ENCODE peak calls at places on chromosomes 5 and 9, in eight cellular contexts. H is fibroblast of pulmonary artery, R is fibroblast of lung, Q is NCI-H1694 treated with DMSO at 0.1 percent for 48 hours, K is cardiac muscle cell, T is cardiac fibroblast, M is mesothelial cell of epicardium, U is non-pigmented ciliary epithelial cell. A is an unnamed sample.

GRCh38 chr5:159409801-159410200 is 79.5 kb upstream of the IL12B start:
- DNase-seq in R (no peak), H (no peak), Q (no peak), T (no peak), K (no peak), M (no peak), U (no peak), A (no peak)

GRCh38 chr9:107674937-107675277 is 185.3 kb upstream of the KLF4 start:
- DNase-seq in U (no peak), K (no peak), Q (no peak), H (no peak), R (no peak), M (no peak), T (no peak), A (no peak)

GRCh38 chr5:37272564-37272963 is 23.4 kb upstream of the CPLANE1 start:
- DNase-seq in Q (no peak), U (no peak), T (peak; percentile 71), M (no peak), R (peak; percentile 72), K (no peak), H (peak; percentile 50), A (no peak)

GRCh38 chr5:17203329-17204132 is 13.9 kb upstream of the BASP1 start:
- DNase-seq in R (peak; percentile 60), H (peak; percentile 88), Q (peak; percentile 69), M (no peak), U (no peak), K (peak; percentile 73), T (peak; percentile 89), A (peak; percentile 66)

GRCh38 chr5:149205625-149206523 is 64.6 kb downstream of the ABLIM3 start:
- DNase-seq in M (no peak), H (peak; percentile 90), R (peak; percentile 89), U (no peak), Q (no peak), K (no peak), T (peak; percentile 94), A (no peak)

GRCh38 chr5:150111121-150111520 is 24.8 kb upstream of the CSF1R start:
- DNase-seq in H (no peak), T (no peak), U (no peak), M (peak; percentile 32), R (no peak), K (no peak), Q (no peak), A (no peak)

GRCh38 chr5:98975223-98975622 is 46.4 kb upstream of the CHD1 start:
- DNase-seq in H (no peak), T (peak; percentile 12), R (peak; percentile 15), U (no peak), M (no peak), Q (no peak), K (no peak), A (no peak)

GRCh38 chr9:133490865-133491655 is 12.2 kb upstream of the SLC2A6 start:
- DNase-seq in U (no peak), H (no peak), Q (no peak), T (no peak), K (no peak), M (no peak), R (no peak), A (no peak)

GRCh38 chr9:35937227-35937626 is 20.7 kb downstream of the OR2S2 start:
- DNase-seq in R (peak; percentile 77), K (no peak), Q (no peak), T (peak; percentile 72), H (peak; percentile 51), U (no peak), M (no peak), A (no peak)

GRCh38 chr5:78500028-78500427 is 139.6 kb downstream of the SCAMP1 start:
- DNase-seq in U (no peak), T (no peak), Q (no peak), M (no peak), K (no peak), H (no peak), R (no peak), A (no peak)

GRCh38 chr5:104213216-104213615 is 650.6 kb upstream of the NUDT12 start:
- DNase-seq in U (no peak), R (no peak), K (no peak), M (no peak), Q (no peak), T (no peak), H (no peak), A (no peak)

GRCh38 chr5:79227484-79227995 is 8.4 kb upstream of the JMY start:
- DNase-seq in T (no peak), K (no peak), Q (no peak), R (no peak), M (no peak), H (no peak), U (no peak), A (no peak)

GRCh38 chr9:116193636-116194035 is 40.0 kb downstream of the PAPPA start:
- DNase-seq in T (peak; percentile 80), R (peak; percentile 85), Q (no peak), K (no peak), H (peak; percentile 62), M (no peak), U (peak; percentile 47), A (no peak)

GRCh38 chr9:99515874-99516656 is 294.0 kb downstream of the SEC61B start:
- DNase-seq in Q (no peak), K (no peak), M (no peak), R (no peak), T (no peak), H (no peak), U (no peak), A (peak; percentile 35)

GRCh38 chr5:15601274-15601673 is 101.3 kb downstream of the FBXL7 start:
- DNase-seq in T (no peak), K (no peak), M (no peak), H (no peak), R (peak; percentile 29), U (no peak), Q (peak; percentile 99), A (peak; percentile 99)

GRCh38 chr5:157366741-157367684 is 93.0 kb upstream of the NIPAL4 start:
- DNase-seq in K (peak; percentile 69), U (no peak), H (peak; percentile 86), M (no peak), T (peak; percentile 89), Q (no peak), R (peak; percentile 80), A (peak; percentile 1)

GRCh38 chr9:134882204-134882785 is 1.7 kb downstream of the FCN2 start:
- DNase-seq in T (no peak), M (no peak), H (no peak), U (no peak), R (no peak), Q (no peak), K (no peak), A (no peak)

GRCh38 chr9:106945727-106946690 is 83.0 kb downstream of the ZNF462 start:
- DNase-seq in Q (no peak), M (no peak), U (peak; percentile 66), H (peak; percentile 86), K (no peak), T (peak; percentile 94), R (peak; percentile 89), A (no peak)

GRCh38 chr5:7897014-7897600 is 28.2 kb downstream of the MTRR start:
- DNase-seq in U (no peak), K (peak; percentile 10), H (peak; percentile 20), Q (peak; percentile 15), M (no peak), T (peak; percentile 43), R (peak; percentile 60), A (no peak)

GRCh38 chr9:27367175-27367798 is 70.3 kb upstream of the EQTN start:
- DNase-seq in H (no peak), Q (no peak), R (no peak), K (no peak), M (no peak), T (no peak), U (no peak), A (no peak)

GRCh38 chr5:178545941-178546674 is 44.1 kb downstream of the COL23A1 start:
- DNase-seq in R (no peak), H (no peak), M (no peak), T (no peak), K (no peak), U (no peak), Q (no peak), A (no peak)

GRCh38 chr5:124438390-124439380 is 307.8 kb downstream of the ZNF608 start:
- DNase-seq in U (no peak), T (no peak), R (peak; percentile 15), H (no peak), K (no peak), Q (peak; percentile 89), M (no peak), A (peak; percentile 95)

GRCh38 chr5:78597858-78598415 is 50.6 kb downstream of the LHFPL2 start:
- DNase-seq in U (no peak), Q (no peak), K (no peak), H (peak; percentile 89), M (no peak), R (peak; percentile 90), T (peak; percentile 90), A (no peak)

GRCh38 chr5:133754575-133755169 is 142.3 kb upstream of the FSTL4 start:
- DNase-seq in K (peak; percentile 60), T (peak; percentile 35), U (no peak), R (peak; percentile 14), M (peak; percentile 35), Q (peak; percentile 9), H (peak; percentile 44), A (no peak)

GRCh38 chr9:38068616-38068865 is 486 bp downstream of the SHB start:
- DNase-seq in R (peak; percentile 62), U (no peak), K (peak; percentile 69), M (peak; percentile 70), T (peak; percentile 61), H (peak; percentile 59), Q (no peak), A (no peak)

GRCh38 chr9:116572095-116572748 is 114.9 kb upstream of the TRIM32 start:
- DNase-seq in Q (peak; percentile 33), R (peak; percentile 66), U (peak; percentile 30), M (peak; percentile 85), T (peak; percentile 90), K (peak; percentile 94), H (peak; percentile 95), A (peak; percentile 19)

GRCh38 chr5:143472576-143472975 is 69.1 kb upstream of the NR3C1 start:
- DNase-seq in T (no peak), M (no peak), R (no peak), H (no peak), Q (no peak), K (no peak), U (no peak), A (no peak)

GRCh38 chr9:124454791-124455443 is 4.7 kb downstream of the ADGRD2 start:
- DNase-seq in Q (no peak), T (no peak), M (no peak), U (no peak), K (no peak), H (no peak), R (no peak), A (no peak)

GRCh38 chr5:19270153-19270552 is 717.8 kb downstream of the CDH18 start:
- DNase-seq in Q (no peak), T (no peak), H (no peak), M (no peak), R (no peak), U (no peak), K (no peak), A (peak; percentile 98)

GRCh38 chr5:61298580-61298979 is 33.5 kb upstream of the ZSWIM6 start:
- DNase-seq in M (no peak), K (no peak), U (no peak), T (peak; percentile 76), R (peak; percentile 80), H (peak; percentile 53), Q (no peak), A (no peak)

A was measured in NCI-H524 treated with DMSO at 0.1 percent for 48 hours.